ENCODE peak calls at places on chromosomes 6 and 20, in seven cellular contexts. One of them, this sample, is unnamed.

GRCh38 chr6:126170875-126171489 is 168.9 kb upstream of the CENPW start:
- DNase-seq in thyroid gland: no peak
- DNase-seq in cardiac muscle cell: peak
- DNase-seq in RCC 7860: no peak
- DNase-seq in stimulated activated CD8-positive, alpha-beta memory T cell treated with anti-CD3 and anti-CD28 coated beads, Interleukin-2, amount 100 ng/mL, for 1 hour: no peak
- DNase-seq in HT-29: peak
- DNase-seq in hippocampal formation: no peak
- DNase-seq in this sample: no peak

GRCh38 chr20:13443690-13444089 is 195.0 kb downstream of the TASP1 start:
- DNase-seq in stimulated activated CD8-positive, alpha-beta memory T cell treated with anti-CD3 and anti-CD28 coated beads, Interleukin-2, amount 100 ng/mL, for 1 hour: no peak
- DNase-seq in RCC 7860: no peak
- DNase-seq in hippocampal formation: no peak
- DNase-seq in HT-29: no peak
- DNase-seq in cardiac muscle cell: no peak
- DNase-seq in thyroid gland: no peak
- DNase-seq in this sample: no peak

GRCh38 chr6:39756582-39756981 is 31.4 kb upstream of the KIF6 start:
- DNase-seq in thyroid gland: no peak
- DNase-seq in cardiac muscle cell: no peak
- DNase-seq in stimulated activated CD8-positive, alpha-beta memory T cell treated with anti-CD3 and anti-CD28 coated beads, Interleukin-2, amount 100 ng/mL, for 1 hour: no peak
- DNase-seq in RCC 7860: no peak
- DNase-seq in hippocampal formation: no peak
- DNase-seq in HT-29: no peak
- DNase-seq in this sample: no peak

GRCh38 chr6:8065519-8065911 is 1.3 kb upstream of the BLOC1S5 start:
- DNase-seq in stimulated activated CD8-positive, alpha-beta memory T cell treated with anti-CD3 and anti-CD28 coated beads, Interleukin-2, amount 100 ng/mL, for 1 hour: no peak
- DNase-seq in HT-29: no peak
- DNase-seq in cardiac muscle cell: no peak
- DNase-seq in RCC 7860: no peak
- DNase-seq in thyroid gland: no peak
- DNase-seq in hippocampal formation: no peak
- DNase-seq in this sample: no peak

GRCh38 chr6:167761794-167762258 is 64.9 kb upstream of the AFDN start:
- DNase-seq in hippocampal formation: no peak
- DNase-seq in stimulated activated CD8-positive, alpha-beta memory T cell treated with anti-CD3 and anti-CD28 coated beads, Interleukin-2, amount 100 ng/mL, for 1 hour: no peak
- DNase-seq in HT-29: no peak
- DNase-seq in cardiac muscle cell: peak
- DNase-seq in RCC 7860: no peak
- DNase-seq in thyroid gland: no peak
- DNase-seq in this sample: no peak

GRCh38 chr6:6843057-6843627 is 254.6 kb downstream of the LY86 start:
- DNase-seq in HT-29: peak
- DNase-seq in RCC 7860: no peak
- DNase-seq in cardiac muscle cell: peak
- DNase-seq in hippocampal formation: no peak
- DNase-seq in thyroid gland: no peak
- DNase-seq in stimulated activated CD8-positive, alpha-beta memory T cell treated with anti-CD3 and anti-CD28 coated beads, Interleukin-2, amount 100 ng/mL, for 1 hour: no peak
- DNase-seq in this sample: no peak

GRCh38 chr6:2819115-2819514 is 22.5 kb downstream of the SERPINB1 start:
- DNase-seq in hippocampal formation: no peak
- DNase-seq in stimulated activated CD8-positive, alpha-beta memory T cell treated with anti-CD3 and anti-CD28 coated beads, Interleukin-2, amount 100 ng/mL, for 1 hour: no peak
- DNase-seq in thyroid gland: no peak
- DNase-seq in HT-29: no peak
- DNase-seq in RCC 7860: no peak
- DNase-seq in cardiac muscle cell: no peak
- DNase-seq in this sample: no peak

GRCh38 chr6:7919871-7920270 is 9.3 kb upstream of the TXNDC5 start:
- DNase-seq in thyroid gland: no peak
- DNase-seq in HT-29: peak
- DNase-seq in hippocampal formation: no peak
- DNase-seq in cardiac muscle cell: peak
- DNase-seq in RCC 7860: peak
- DNase-seq in stimulated activated CD8-positive, alpha-beta memory T cell treated with anti-CD3 and anti-CD28 coated beads, Interleukin-2, amount 100 ng/mL, for 1 hour: no peak
- DNase-seq in this sample: no peak

GRCh38 chr6:166955121-166955864 is 1.1 kb downstream of the RNASET2 start:
- DNase-seq in hippocampal formation: no peak
- DNase-seq in RCC 7860: no peak
- DNase-seq in cardiac muscle cell: no peak
- DNase-seq in stimulated activated CD8-positive, alpha-beta memory T cell treated with anti-CD3 and anti-CD28 coated beads, Interleukin-2, amount 100 ng/mL, for 1 hour: no peak
- DNase-seq in HT-29: peak
- DNase-seq in thyroid gland: peak
- DNase-seq in this sample: peak

GRCh38 chr6:80094017-80094416 is 12.5 kb upstream of the BCKDHB start:
- DNase-seq in RCC 7860: no peak
- DNase-seq in stimulated activated CD8-positive, alpha-beta memory T cell treated with anti-CD3 and anti-CD28 coated beads, Interleukin-2, amount 100 ng/mL, for 1 hour: no peak
- DNase-seq in hippocampal formation: no peak
- DNase-seq in thyroid gland: no peak
- DNase-seq in cardiac muscle cell: peak
- DNase-seq in HT-29: peak
- DNase-seq in this sample: peak

GRCh38 chr20:52965819-52966218 is 6.3 kb upstream of the TSHZ2 start:
- DNase-seq in HT-29: no peak
- DNase-seq in thyroid gland: no peak
- DNase-seq in RCC 7860: no peak
- DNase-seq in stimulated activated CD8-positive, alpha-beta memory T cell treated with anti-CD3 and anti-CD28 coated beads, Interleukin-2, amount 100 ng/mL, for 1 hour: no peak
- DNase-seq in cardiac muscle cell: no peak
- DNase-seq in hippocampal formation: no peak
- DNase-seq in this sample: no peak

GRCh38 chr20:40663991-40664880 is 24.8 kb downstream of the MAFB start:
- DNase-seq in thyroid gland: peak
- DNase-seq in RCC 7860: no peak
- DNase-seq in stimulated activated CD8-positive, alpha-beta memory T cell treated with anti-CD3 and anti-CD28 coated beads, Interleukin-2, amount 100 ng/mL, for 1 hour: no peak
- DNase-seq in cardiac muscle cell: no peak
- DNase-seq in HT-29: peak
- DNase-seq in hippocampal formation: no peak
- DNase-seq in this sample: no peak

GRCh38 chr6:18565231-18565630 is 178.1 kb downstream of the RNF144B start:
- DNase-seq in stimulated activated CD8-positive, alpha-beta memory T cell treated with anti-CD3 and anti-CD28 coated beads, Interleukin-2, amount 100 ng/mL, for 1 hour: no peak
- DNase-seq in cardiac muscle cell: no peak
- DNase-seq in thyroid gland: no peak
- DNase-seq in hippocampal formation: no peak
- DNase-seq in RCC 7860: no peak
- DNase-seq in HT-29: no peak
- DNase-seq in this sample: no peak

GRCh38 chr6:152750694-152751093 is at the start of gene VIP:
- DNase-seq in cardiac muscle cell: peak
- DNase-seq in hippocampal formation: no peak
- DNase-seq in RCC 7860: peak
- DNase-seq in thyroid gland: peak
- DNase-seq in stimulated activated CD8-positive, alpha-beta memory T cell treated with anti-CD3 and anti-CD28 coated beads, Interleukin-2, amount 100 ng/mL, for 1 hour: no peak
- DNase-seq in HT-29: peak
- DNase-seq in this sample: no peak

GRCh38 chr20:6562111-6562510 is 205.4 kb upstream of the BMP2 start:
- DNase-seq in RCC 7860: no peak
- DNase-seq in HT-29: no peak
- DNase-seq in hippocampal formation: no peak
- DNase-seq in thyroid gland: no peak
- DNase-seq in stimulated activated CD8-positive, alpha-beta memory T cell treated with anti-CD3 and anti-CD28 coated beads, Interleukin-2, amount 100 ng/mL, for 1 hour: no peak
- DNase-seq in cardiac muscle cell: peak
- DNase-seq in this sample: no peak

GRCh38 chr20:1994627-1995026 is 769 bp upstream of the PDYN start:
- DNase-seq in thyroid gland: no peak
- DNase-seq in HT-29: no peak
- DNase-seq in hippocampal formation: no peak
- DNase-seq in RCC 7860: no peak
- DNase-seq in cardiac muscle cell: no peak
- DNase-seq in stimulated activated CD8-positive, alpha-beta memory T cell treated with anti-CD3 and anti-CD28 coated beads, Interleukin-2, amount 100 ng/mL, for 1 hour: no peak
- DNase-seq in this sample: no peak

GRCh38 chr6:117329926-117330325 is 64.6 kb downstream of the VGLL2 start:
- DNase-seq in HT-29: no peak
- DNase-seq in stimulated activated CD8-positive, alpha-beta memory T cell treated with anti-CD3 and anti-CD28 coated beads, Interleukin-2, amount 100 ng/mL, for 1 hour: no peak
- DNase-seq in cardiac muscle cell: no peak
- DNase-seq in hippocampal formation: no peak
- DNase-seq in thyroid gland: no peak
- DNase-seq in RCC 7860: no peak
- DNase-seq in this sample: no peak

GRCh38 chr6:142879527-142879926 is 65.4 kb downstream of the HIVEP2 start:
- DNase-seq in cardiac muscle cell: no peak
- DNase-seq in RCC 7860: no peak
- DNase-seq in HT-29: no peak
- DNase-seq in thyroid gland: no peak
- DNase-seq in stimulated activated CD8-positive, alpha-beta memory T cell treated with anti-CD3 and anti-CD28 coated beads, Interleukin-2, amount 100 ng/mL, for 1 hour: no peak
- DNase-seq in hippocampal formation: no peak
- DNase-seq in this sample: no peak

GRCh38 chr6:148358196-148358785 is 15.7 kb downstream of the SASH1 start:
- DNase-seq in cardiac muscle cell: peak
- DNase-seq in hippocampal formation: peak
- DNase-seq in thyroid gland: peak
- DNase-seq in RCC 7860: no peak
- DNase-seq in stimulated activated CD8-positive, alpha-beta memory T cell treated with anti-CD3 and anti-CD28 coated beads, Interleukin-2, amount 100 ng/mL, for 1 hour: no peak
- DNase-seq in HT-29: no peak
- DNase-seq in this sample: no peak

GRCh38 chr6:53335224-53335994 is 13.3 kb downstream of the ELOVL5 start:
- DNase-seq in cardiac muscle cell: no peak
- DNase-seq in RCC 7860: no peak
- DNase-seq in thyroid gland: peak
- DNase-seq in HT-29: no peak
- DNase-seq in hippocampal formation: no peak
- DNase-seq in stimulated activated CD8-positive, alpha-beta memory T cell treated with anti-CD3 and anti-CD28 coated beads, Interleukin-2, amount 100 ng/mL, for 1 hour: peak
- DNase-seq in this sample: peak

GRCh38 chr6:136108591-136108990 is 141.5 kb downstream of the MTFR2 start:
- DNase-seq in HT-29: no peak
- DNase-seq in cardiac muscle cell: no peak
- DNase-seq in thyroid gland: no peak
- DNase-seq in RCC 7860: no peak
- DNase-seq in stimulated activated CD8-positive, alpha-beta memory T cell treated with anti-CD3 and anti-CD28 coated beads, Interleukin-2, amount 100 ng/mL, for 1 hour: no peak
- DNase-seq in hippocampal formation: no peak
- DNase-seq in this sample: no peak

This sample was measured in immature natural killer cell.